ENCODE peak calls at places on chromosome 4, in six cellular contexts. One of them, this sample, is unnamed.
A peak's percentile ranks its signal among the peaks of the same experiment; 100 is the strongest.

GRCh38 chr4:16582526-16582925 is 315.9 kb downstream of the LDB2 start:
- DNase-seq in endothelial cell of umbilical vein: no peak
- DNase-seq in left ventricle myocardium inferior: no peak
- DNase-seq in gastrocnemius medialis: no peak
- DNase-seq in H1: peak; percentile 78
- DNase-seq in upper lobe of right lung: no peak
- DNase-seq in this sample: no peak

GRCh38 chr4:48093949-48094550 is 40.0 kb downstream of the TXK start:
- DNase-seq in gastrocnemius medialis: no peak
- DNase-seq in left ventricle myocardium inferior: no peak
- DNase-seq in upper lobe of right lung: no peak
- DNase-seq in H1: no peak
- DNase-seq in endothelial cell of umbilical vein: peak; percentile 87
- DNase-seq in this sample: no peak

GRCh38 chr4:7852568-7853185 is 87.0 kb downstream of the AFAP1 start:
- DNase-seq in gastrocnemius medialis: no peak
- DNase-seq in left ventricle myocardium inferior: no peak
- DNase-seq in endothelial cell of umbilical vein: no peak
- DNase-seq in upper lobe of right lung: no peak
- DNase-seq in H1: no peak
- DNase-seq in this sample: no peak

GRCh38 chr4:24583451-24584174 is 741 bp downstream of the DHX15 start:
- DNase-seq in endothelial cell of umbilical vein: peak; percentile 63
- DNase-seq in gastrocnemius medialis: peak; percentile 16
- DNase-seq in H1: peak; percentile 57
- DNase-seq in left ventricle myocardium inferior: peak; percentile 69
- DNase-seq in upper lobe of right lung: peak; percentile 78
- DNase-seq in this sample: peak; percentile 81

GRCh38 chr4:177315767-177316490 is 6.3 kb downstream of the NEIL3 start:
- DNase-seq in left ventricle myocardium inferior: no peak
- DNase-seq in endothelial cell of umbilical vein: no peak
- DNase-seq in gastrocnemius medialis: no peak
- DNase-seq in H1: no peak
- DNase-seq in upper lobe of right lung: no peak
- DNase-seq in this sample: no peak

GRCh38 chr4:99159699-99160098 is 15.6 kb upstream of the ADH4 start:
- DNase-seq in upper lobe of right lung: no peak
- DNase-seq in gastrocnemius medialis: no peak
- DNase-seq in endothelial cell of umbilical vein: no peak
- DNase-seq in H1: no peak
- DNase-seq in left ventricle myocardium inferior: no peak
- DNase-seq in this sample: no peak

GRCh38 chr4:34200535-34200934 is 2043.8 kb downstream of the ARAP2 start:
- DNase-seq in left ventricle myocardium inferior: no peak
- DNase-seq in endothelial cell of umbilical vein: no peak
- DNase-seq in upper lobe of right lung: no peak
- DNase-seq in gastrocnemius medialis: no peak
- DNase-seq in H1: no peak
- DNase-seq in this sample: no peak

GRCh38 chr4:21768349-21769310 is 179.9 kb downstream of the KCNIP4 start:
- DNase-seq in upper lobe of right lung: no peak
- DNase-seq in endothelial cell of umbilical vein: peak; percentile 74
- DNase-seq in left ventricle myocardium inferior: no peak
- DNase-seq in H1: no peak
- DNase-seq in gastrocnemius medialis: no peak
- DNase-seq in this sample: no peak

GRCh38 chr4:76950846-76951321 is 1.3 kb downstream of the SEPTIN11 start:
- DNase-seq in H1: no peak
- DNase-seq in upper lobe of right lung: no peak
- DNase-seq in gastrocnemius medialis: no peak
- DNase-seq in left ventricle myocardium inferior: no peak
- DNase-seq in endothelial cell of umbilical vein: peak; percentile 48
- DNase-seq in this sample: no peak

GRCh38 chr4:6263541-6264540 is 5.8 kb upstream of the WFS1 start:
- DNase-seq in upper lobe of right lung: no peak
- DNase-seq in left ventricle myocardium inferior: no peak
- DNase-seq in H1: peak; percentile 58
- DNase-seq in gastrocnemius medialis: no peak
- DNase-seq in endothelial cell of umbilical vein: peak; percentile 69
- DNase-seq in this sample: no peak

GRCh38 chr4:114659386-114660008 is 60.9 kb downstream of the UGT8 start:
- DNase-seq in upper lobe of right lung: peak; percentile 47
- DNase-seq in gastrocnemius medialis: no peak
- DNase-seq in endothelial cell of umbilical vein: peak; percentile 68
- DNase-seq in H1: peak; percentile 54
- DNase-seq in left ventricle myocardium inferior: peak; percentile 12
- DNase-seq in this sample: no peak

GRCh38 chr4:75655562-75655961 is 17.6 kb downstream of the G3BP2 start:
- DNase-seq in upper lobe of right lung: no peak
- DNase-seq in H1: no peak
- DNase-seq in gastrocnemius medialis: no peak
- DNase-seq in left ventricle myocardium inferior: no peak
- DNase-seq in endothelial cell of umbilical vein: no peak
- DNase-seq in this sample: no peak

GRCh38 chr4:105092356-105092755 is 54.3 kb upstream of the TET2 start:
- DNase-seq in H1: no peak
- DNase-seq in upper lobe of right lung: no peak
- DNase-seq in left ventricle myocardium inferior: no peak
- DNase-seq in endothelial cell of umbilical vein: peak; percentile 26
- DNase-seq in gastrocnemius medialis: no peak
- DNase-seq in this sample: no peak

DNA sequence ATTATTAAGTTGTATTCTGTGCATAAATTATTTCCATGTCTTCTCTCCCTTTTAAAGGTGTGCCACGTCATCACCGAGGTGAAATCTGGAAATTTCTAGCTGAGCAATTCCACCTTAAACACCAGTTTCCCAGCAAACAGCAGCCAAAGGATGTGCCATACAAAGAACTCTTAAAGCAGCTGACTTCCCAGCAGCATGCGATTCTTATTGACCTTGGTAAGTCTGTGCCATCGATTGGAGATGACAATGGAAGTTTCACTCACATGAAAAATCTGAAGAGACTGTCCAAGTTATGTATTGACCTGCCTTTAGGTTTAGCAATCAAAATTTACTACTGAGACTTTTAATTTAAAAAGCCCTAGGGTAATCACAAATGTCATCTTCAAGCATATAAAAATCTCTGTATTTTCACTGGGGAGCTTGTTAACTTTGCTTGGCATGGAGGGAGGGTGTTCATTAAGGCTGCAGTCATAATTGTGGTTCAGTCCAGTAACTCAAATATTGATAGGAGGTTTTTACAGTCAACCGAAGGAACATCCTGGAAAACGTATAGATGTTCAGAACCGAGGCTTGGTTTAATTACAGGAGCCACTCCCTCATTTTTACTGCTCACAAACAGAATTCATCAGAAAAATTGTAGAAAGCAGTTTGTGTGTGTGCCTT is 142.9 kb downstream of the PTTG2 start:
- DNase-seq in left ventricle myocardium inferior: no peak
- DNase-seq in H1: no peak
- DNase-seq in upper lobe of right lung: no peak
- DNase-seq in gastrocnemius medialis: no peak
- DNase-seq in endothelial cell of umbilical vein: no peak
- DNase-seq in this sample: no peak
- H3K36me3 ChIP-seq in left ventricle myocardium inferior: peaks cover 76% of the 10 kb centered on the region
- H3K36me3 ChIP-seq in H1: peaks cover 10% of the 10 kb centered on the region
- H3K36me3 ChIP-seq in upper lobe of right lung: peaks cover 24% of the 10 kb centered on the region
- H3K36me3 ChIP-seq in gastrocnemius medialis: peaks cover 67% of the 10 kb centered on the region
- H3K36me3 ChIP-seq in endothelial cell of umbilical vein: peaks cover 2% of the 10 kb centered on the region
- H3K36me3 ChIP-seq in this sample: peaks cover 6% of the 10 kb centered on the region

GRCh38 chr4:84814100-84814750 is 152.3 kb downstream of the WDFY3 start:
- DNase-seq in H1: no peak
- DNase-seq in endothelial cell of umbilical vein: peak; percentile 87
- DNase-seq in upper lobe of right lung: no peak
- DNase-seq in gastrocnemius medialis: peak; percentile 61
- DNase-seq in left ventricle myocardium inferior: no peak
- DNase-seq in this sample: no peak

GRCh38 chr4:84804126-84804525 is 162.4 kb downstream of the WDFY3 start:
- DNase-seq in upper lobe of right lung: no peak
- DNase-seq in gastrocnemius medialis: no peak
- DNase-seq in endothelial cell of umbilical vein: no peak
- DNase-seq in H1: no peak
- DNase-seq in left ventricle myocardium inferior: no peak
- DNase-seq in this sample: no peak

GRCh38 chr4:84808332-84808731 is 158.2 kb downstream of the WDFY3 start:
- DNase-seq in gastrocnemius medialis: no peak
- DNase-seq in upper lobe of right lung: no peak
- DNase-seq in endothelial cell of umbilical vein: no peak
- DNase-seq in H1: no peak
- DNase-seq in left ventricle myocardium inferior: no peak
- DNase-seq in this sample: no peak

GRCh38 chr4:84809946-84810345 is 156.5 kb downstream of the WDFY3 start:
- DNase-seq in H1: no peak
- DNase-seq in left ventricle myocardium inferior: no peak
- DNase-seq in upper lobe of right lung: no peak
- DNase-seq in gastrocnemius medialis: no peak
- DNase-seq in endothelial cell of umbilical vein: no peak
- DNase-seq in this sample: no peak
- H3K36me3 ChIP-seq in H1: peaks cover 2% of the 10 kb centered on the region
- H3K36me3 ChIP-seq in left ventricle myocardium inferior: peaks cover 23% of the 10 kb centered on the region
- H3K36me3 ChIP-seq in upper lobe of right lung: peaks cover 27% of the 10 kb centered on the region
- H3K36me3 ChIP-seq in gastrocnemius medialis: peaks cover 12% of the 10 kb centered on the region
- H3K36me3 ChIP-seq in endothelial cell of umbilical vein: peaks cover 19% of the 10 kb centered on the region
- H3K36me3 ChIP-seq in this sample: peaks cover 22% of the 10 kb centered on the region

GRCh38 chr4:3200423-3201090 is 48.4 kb upstream of the MSANTD1 start:
- DNase-seq in H1: no peak
- DNase-seq in upper lobe of right lung: no peak
- DNase-seq in left ventricle myocardium inferior: no peak
- DNase-seq in gastrocnemius medialis: no peak
- DNase-seq in endothelial cell of umbilical vein: no peak
- DNase-seq in this sample: peak; percentile 68

GRCh38 chr4:3201718-3202702 is 46.9 kb upstream of the MSANTD1 start:
- DNase-seq in left ventricle myocardium inferior: no peak
- DNase-seq in H1: no peak
- DNase-seq in upper lobe of right lung: no peak
- DNase-seq in gastrocnemius medialis: peak; percentile 40
- DNase-seq in endothelial cell of umbilical vein: no peak
- DNase-seq in this sample: peak; percentile 60

GRCh38 chr4:3198906-3199305 is 50.1 kb upstream of the MSANTD1 start:
- DNase-seq in left ventricle myocardium inferior: no peak
- DNase-seq in H1: no peak
- DNase-seq in endothelial cell of umbilical vein: no peak
- DNase-seq in gastrocnemius medialis: no peak
- DNase-seq in upper lobe of right lung: no peak
- DNase-seq in this sample: peak; percentile 48

GRCh38 chr4:3197366-3198105 is 51.4 kb upstream of the MSANTD1 start:
- DNase-seq in upper lobe of right lung: no peak
- DNase-seq in endothelial cell of umbilical vein: no peak
- DNase-seq in gastrocnemius medialis: no peak
- DNase-seq in left ventricle myocardium inferior: no peak
- DNase-seq in H1: no peak
- DNase-seq in this sample: peak; percentile 42

DNA sequence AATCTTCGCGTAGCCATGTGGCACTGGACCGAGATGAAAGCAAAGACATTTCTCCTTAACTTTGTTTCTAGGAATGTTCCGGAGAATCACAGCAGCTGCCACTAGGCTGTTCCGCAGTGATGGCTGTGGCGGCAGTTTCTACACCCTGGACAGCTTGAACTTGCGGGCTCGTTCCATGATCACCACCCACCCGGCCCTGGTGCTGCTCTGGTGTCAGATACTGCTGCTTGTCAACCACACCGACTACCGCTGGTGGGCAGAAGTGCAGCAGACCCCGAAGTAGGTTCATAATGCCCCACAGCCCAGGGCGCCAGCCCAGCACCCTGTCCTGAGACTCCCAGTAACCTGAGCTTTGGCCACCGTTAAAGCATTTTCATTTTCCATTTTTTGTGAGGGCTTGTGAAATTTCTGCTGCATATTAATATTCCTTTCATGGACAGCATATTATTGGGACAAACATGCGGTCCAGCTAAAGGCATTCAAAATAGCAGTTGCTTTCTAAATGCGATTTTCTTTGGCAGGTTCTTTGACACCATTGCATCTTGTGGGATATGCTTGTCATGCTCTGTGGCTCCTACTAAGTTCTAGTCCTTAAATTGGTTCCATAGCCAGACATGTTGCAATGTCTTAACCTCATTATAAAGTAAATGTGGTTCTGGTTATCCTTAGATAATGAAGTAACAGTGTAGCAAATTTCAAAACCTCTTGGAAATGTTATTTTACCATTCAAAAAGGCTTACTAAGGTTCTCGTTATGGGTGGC is 49.1 kb upstream of the MSANTD1 start:
- DNase-seq in left ventricle myocardium inferior: no peak
- DNase-seq in H1: no peak
- DNase-seq in endothelial cell of umbilical vein: no peak
- DNase-seq in upper lobe of right lung: no peak
- DNase-seq in gastrocnemius medialis: peak; percentile 61
- DNase-seq in this sample: peak; percentile 88
- H3K36me3 ChIP-seq in left ventricle myocardium inferior: peaks cover 47% of the 10 kb centered on the region
- H3K36me3 ChIP-seq in H1: peaks cover 10% of the 10 kb centered on the region
- H3K36me3 ChIP-seq in endothelial cell of umbilical vein: peaks cover 3% of the 10 kb centered on the region
- H3K36me3 ChIP-seq in upper lobe of right lung: peaks cover 39% of the 10 kb centered on the region
- H3K36me3 ChIP-seq in gastrocnemius medialis: no peaks in the 10 kb centered on the region
- H3K36me3 ChIP-seq in this sample: peaks cover 67% of the 10 kb centered on the region

GRCh38 chr4:158353541-158354304 is 143.4 kb downstream of the TMEM144 start:
- DNase-seq in left ventricle myocardium inferior: no peak
- DNase-seq in upper lobe of right lung: no peak
- DNase-seq in endothelial cell of umbilical vein: no peak
- DNase-seq in gastrocnemius medialis: no peak
- DNase-seq in H1: no peak
- DNase-seq in this sample: no peak

DNA sequence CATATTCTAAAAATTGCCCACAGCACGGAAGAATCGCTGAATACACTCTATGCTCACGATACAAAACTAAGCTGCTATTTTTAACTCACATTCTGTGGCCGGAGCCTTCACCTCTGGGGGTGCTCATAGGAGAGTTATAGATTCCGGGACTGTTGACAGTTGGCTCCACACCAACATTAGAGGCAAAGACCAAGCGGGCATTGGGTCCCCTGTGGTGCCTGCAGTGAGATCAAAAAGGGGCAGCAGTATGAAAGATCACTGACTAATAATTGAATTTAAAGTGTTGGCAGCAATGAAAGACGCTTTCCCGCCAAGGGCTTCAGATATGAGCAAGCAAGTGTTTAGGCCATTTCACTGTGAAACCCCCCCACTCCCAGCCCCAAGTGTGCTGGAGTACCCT is 146.0 kb downstream of the TMEM144 start:
- DNase-seq in H1: no peak
- DNase-seq in endothelial cell of umbilical vein: no peak
- DNase-seq in left ventricle myocardium inferior: no peak
- DNase-seq in gastrocnemius medialis: no peak
- DNase-seq in upper lobe of right lung: no peak
- DNase-seq in this sample: no peak
- H3K36me3 ChIP-seq in H1: no peaks in the 10 kb centered on the region
- H3K36me3 ChIP-seq in endothelial cell of umbilical vein: no peaks in the 10 kb centered on the region
- H3K36me3 ChIP-seq in left ventricle myocardium inferior: no peaks in the 10 kb centered on the region
- H3K36me3 ChIP-seq in gastrocnemius medialis: no peaks in the 10 kb centered on the region
- H3K36me3 ChIP-seq in upper lobe of right lung: no peaks in the 10 kb centered on the region
- H3K36me3 ChIP-seq in this sample: no peaks in the 10 kb centered on the region

This sample was measured in suprapubic skin.